ENCODE peak calls at places on chromosomes 4 and X, in six cellular contexts. O is neural progenitor cell, D is PC-3, K is GM23338, G is HCT116, X is GM23248. W is an unnamed sample.

GRCh38 chrX:108396986-108397385 is 41.2 kb downstream of the COL4A6 start:
- DNase-seq in O (no peak), D (no peak), K (no peak), G (no peak), X (no peak), W (no peak)

GRCh38 chr4:7770675-7771050 is 169.0 kb downstream of the AFAP1 start:
- DNase-seq in O (no peak), D (no peak), K (no peak), G (no peak), X (no peak), W (no peak)

GRCh38 chr4:156190606-156191005 is 236.9 kb upstream of the CTSO start:
- DNase-seq in O (no peak), D (peak; percentile 30), K (no peak), G (no peak), X (peak; percentile 52), W (no peak)

GRCh38 chr4:176001171-176002006 is 64.3 kb upstream of the WDR17 start:
- DNase-seq in O (peak; percentile 81), D (no peak), K (peak; percentile 93), G (peak; percentile 15), X (peak; percentile 24), W (no peak)

GRCh38 chr4:134753390-134753789 is 551.8 kb upstream of the PABPC4L start:
- DNase-seq in O (no peak), D (no peak), K (no peak), G (no peak), X (no peak), W (no peak)

GRCh38 chr4:4430492-4431195 is 43.7 kb downstream of the NSG1 start:
- DNase-seq in O (peak; percentile 79), D (peak; percentile 54), K (peak; percentile 84), G (peak; percentile 39), X (peak; percentile 98), W (peak; percentile 86)

GRCh38 chrX:139213241-139213709 is 317.3 kb upstream of the F9 start:
- DNase-seq in O (no peak), D (no peak), K (no peak), G (no peak), X (no peak), W (no peak)

GRCh38 chrX:147738260-147738659 is 173.5 kb upstream of the FMR1 start:
- DNase-seq in O (no peak), D (no peak), K (no peak), G (no peak), X (no peak), W (no peak)

GRCh38 chrX:53156207-53156596 is 62.3 kb downstream of the KANTR start:
- DNase-seq in O (no peak), D (no peak), K (no peak), G (no peak), X (no peak), W (no peak)

GRCh38 chrX:47321386-47321785 is 49.0 kb upstream of the ZNF157 start:
- DNase-seq in O (peak; percentile 92), D (no peak), K (peak; percentile 94), G (no peak), X (peak; percentile 81), W (no peak)

GRCh38 chr4:141402696-141403095 is 182.0 kb downstream of the ZNF330 start:
- DNase-seq in O (no peak), D (no peak), K (no peak), G (no peak), X (no peak), W (no peak)

GRCh38 chr4:83356899-83357661 is 22.4 kb upstream of the HPSE start:
- DNase-seq in O (no peak), D (peak; percentile 92), K (no peak), G (peak; percentile 48), X (peak; percentile 91), W (no peak)

GRCh38 chr4:66691101-66691500 is 854.2 kb downstream of the CENPC start:
- DNase-seq in O (peak; percentile 12), D (peak; percentile 31), K (peak; percentile 47), G (no peak), X (no peak), W (no peak)

GRCh38 chrX:54747713-54748393 is 50.2 kb downstream of the ITIH6 start:
- DNase-seq in O (no peak), D (no peak), K (no peak), G (no peak), X (no peak), W (no peak)

GRCh38 chrX:110081740-110082139 is 78.8 kb downstream of the TMEM164 start:
- DNase-seq in O (no peak), D (peak; percentile 3), K (no peak), G (no peak), X (no peak), W (no peak)

GRCh38 chr4:8185280-8185679 is 13.8 kb upstream of the SH3TC1 start:
- DNase-seq in O (no peak), D (peak; percentile 72), K (no peak), G (no peak), X (peak; percentile 96), W (no peak)

GRCh38 chr4:78520808-78521226 is 30.8 kb upstream of the ANXA3 start:
- DNase-seq in O (no peak), D (no peak), K (no peak), G (no peak), X (peak; percentile 52), W (no peak)

GRCh38 chr4:78513411-78513975 is 38.1 kb upstream of the ANXA3 start:
- DNase-seq in O (no peak), D (no peak), K (no peak), G (no peak), X (no peak), W (no peak)

GRCh38 chr4:78519962-78520361 is 31.6 kb upstream of the ANXA3 start:
- DNase-seq in O (no peak), D (no peak), K (no peak), G (no peak), X (no peak), W (no peak)

GRCh38 chr4:78518551-78518950 is 33.0 kb upstream of the ANXA3 start:
- DNase-seq in O (no peak), D (no peak), K (no peak), G (no peak), X (no peak), W (no peak)

GRCh38 chr4:78517050-78517652 is 34.4 kb upstream of the ANXA3 start:
- DNase-seq in O (peak; percentile 54), D (peak; percentile 61), K (peak; percentile 65), G (no peak), X (peak; percentile 70), W (peak; percentile 27)
- TF ChIP-seq EZH2phosphoT487 in O (no peak), D (no peak), K (no peak), G (no peak), X (no peak), W (no peak)

GRCh38 chr4:2593003-2593402 is 56.6 kb downstream of the FAM193A start:
- DNase-seq in O (no peak), D (no peak), K (peak; percentile 17), G (no peak), X (no peak), W (no peak)
- H3K27ac ChIP-seq in O (peak overlapping the region; percentile 40), D (no peak overlapping the region), K (peak overlapping the region; percentile 93), G (no peak overlapping the region), X (no peak overlapping the region), W (no peak overlapping the region)

DNA sequence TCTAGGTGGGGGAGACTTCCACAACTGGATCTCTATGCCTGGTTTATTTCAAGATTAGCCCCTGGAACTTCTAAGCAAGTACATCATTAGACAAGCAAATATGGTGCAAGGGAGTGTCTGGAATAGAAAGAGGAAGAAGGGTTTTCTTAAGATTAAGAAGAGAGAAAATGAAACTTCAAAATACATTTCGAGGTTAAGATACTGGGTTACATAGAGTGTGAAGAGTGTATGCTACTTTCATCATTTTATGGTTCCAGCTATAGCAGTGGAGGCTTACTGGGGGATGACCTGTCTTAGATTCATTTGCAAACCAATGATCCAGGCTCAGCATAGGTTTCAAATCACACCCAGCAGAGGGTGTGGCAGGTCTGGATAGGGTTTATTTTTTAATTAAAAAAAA is 144.4 kb upstream of the GATB start:
- DNase-seq in O (no peak), D (no peak), K (no peak), G (no peak), X (no peak), W (no peak)
- TF ChIP-seq EZH2phosphoT487 in O (no peak), D (no peak), K (no peak), G (no peak), X (no peak), W (no peak)

DNA sequence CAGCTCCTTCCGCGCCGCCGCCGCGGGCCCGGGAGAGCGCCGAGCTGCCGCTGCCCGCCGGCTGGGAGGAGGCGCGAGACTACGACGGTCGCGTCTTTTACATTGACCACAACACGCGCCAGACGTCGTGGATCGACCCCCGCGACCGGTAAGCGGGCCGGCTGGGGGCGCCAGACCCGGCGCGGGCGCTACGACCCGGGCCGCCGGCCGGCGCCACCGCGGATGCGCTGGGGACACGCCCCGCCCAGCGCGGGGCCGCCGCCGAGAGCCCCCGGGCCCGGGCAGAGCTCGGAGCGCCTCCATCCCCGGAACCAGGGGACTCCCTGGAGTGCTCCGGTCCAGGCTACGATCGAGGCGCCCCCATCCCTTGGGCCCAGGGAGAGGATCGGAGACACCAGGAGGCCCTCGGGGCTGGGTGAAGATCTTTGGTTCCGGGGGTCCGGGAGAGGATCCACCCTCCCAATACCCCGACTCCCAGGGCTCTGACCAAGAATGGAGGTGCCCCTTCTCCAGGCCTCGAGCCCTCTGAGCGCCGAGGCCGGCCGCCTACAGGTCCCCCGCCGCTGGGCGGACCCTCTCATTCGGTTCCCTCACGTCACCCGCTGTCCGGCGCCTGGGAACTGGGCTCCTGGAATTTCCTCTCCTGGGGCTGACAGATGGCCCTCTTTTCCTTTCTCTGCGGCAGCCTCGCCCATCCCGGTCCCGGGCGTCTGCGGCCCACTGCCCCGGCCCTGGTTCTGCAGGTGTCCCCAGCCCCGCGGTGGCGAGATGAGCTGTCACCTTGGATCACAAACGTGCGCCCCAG is 48.8 kb downstream of the CLDN34 start:
- DNase-seq in O (peak; percentile 65), D (peak; percentile 25), K (peak; percentile 70), G (no peak), X (peak; percentile 69), W (peak; percentile 53)
- H3K27ac ChIP-seq in O (no peak overlapping the region), D (peak overlapping the region; percentile 29), K (peak overlapping the region; percentile 30), G (peak overlapping the region; percentile 48), X (peak overlapping the region; percentile 89), W (no peak overlapping the region)

DNA sequence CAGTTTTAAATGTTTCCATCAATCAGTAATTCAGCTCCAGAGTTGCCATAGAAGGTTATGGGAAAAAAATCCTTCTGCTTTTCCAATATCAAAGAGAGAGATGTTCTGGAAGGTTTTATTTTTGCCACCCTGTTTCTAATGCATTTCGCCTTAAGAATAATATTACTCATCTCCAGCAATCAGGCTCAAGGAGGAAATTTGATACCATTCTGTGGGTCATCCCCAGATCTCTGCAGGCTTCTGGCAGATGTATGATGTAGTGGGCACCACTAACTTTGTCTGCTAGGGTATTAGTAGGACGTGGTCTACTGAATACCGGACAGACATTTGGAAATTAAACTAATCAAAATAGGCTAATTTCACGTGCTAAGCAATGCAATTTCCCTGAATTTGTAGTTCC is 645.4 kb upstream of the TENM3 start:
- DNase-seq in O (no peak), D (no peak), K (no peak), G (no peak), X (no peak), W (no peak)
- TF ChIP-seq EZH2phosphoT487 in O (no peak), D (no peak), K (no peak), G (no peak), X (no peak), W (no peak)